ENCODE peak calls at places on chromosomes 1 and 21, in four cellular contexts. Q is esophagus squamous epithelium; W is CD8-positive, alpha-beta memory T cell; V is uterus. F is an unnamed sample. For H3K9me3, H3K4me1 and H3K27me3, the result is how much of the 10 kb centered on the place peaks cover.

GRCh38 chr1:201779351-201779880 is 49.5 kb upstream of the IPO9 start:
- DNase-seq in Q (no peak), W (no peak), V (no peak), F (no peak)

GRCh38 chr1:206037521-206037920 is 13.8 kb upstream of the CTSE start:
- DNase-seq in Q (no peak), W (no peak), V (no peak), F (no peak)

GRCh38 chr1:53071167-53071865 is 9.3 kb downstream of the PODN start:
- DNase-seq in Q (no peak), W (no peak), V (peak), F (peak)

GRCh38 chr1:206128192-206128591 is 11.0 kb upstream of the AVPR1B start:
- DNase-seq in Q (no peak), W (no peak), V (no peak), F (no peak)

GRCh38 chr1:17958704-17959103 is 148.9 kb upstream of the IGSF21 start:
- DNase-seq in Q (no peak), W (no peak), V (no peak), F (no peak)

GRCh38 chr1:90925928-90926869 is 95.6 kb downstream of the ZNF644 start:
- DNase-seq in Q (no peak), W (no peak), V (no peak), F (no peak)

GRCh38 chr1:201266774-201267173 is 16.5 kb upstream of the PKP1 start:
- DNase-seq in Q (no peak), W (no peak), V (no peak), F (no peak)

GRCh38 chr1:171210355-171210754 is 25.3 kb downstream of the FMO2 start:
- DNase-seq in Q (no peak), W (no peak), V (no peak), F (no peak)

GRCh38 chr1:48036693-48037386 is 39.7 kb upstream of the TRABD2B start:
- DNase-seq in Q (no peak), W (no peak), V (no peak), F (no peak)

GRCh38 chr1:25743164-25744139 is 56.5 kb upstream of the SELENON start:
- DNase-seq in Q (peak), W (no peak), V (peak), F (peak)

GRCh38 chr1:53175302-53175913 is 21.2 kb upstream of the CPT2 start:
- DNase-seq in Q (no peak), W (no peak), V (no peak), F (no peak)

DNA sequence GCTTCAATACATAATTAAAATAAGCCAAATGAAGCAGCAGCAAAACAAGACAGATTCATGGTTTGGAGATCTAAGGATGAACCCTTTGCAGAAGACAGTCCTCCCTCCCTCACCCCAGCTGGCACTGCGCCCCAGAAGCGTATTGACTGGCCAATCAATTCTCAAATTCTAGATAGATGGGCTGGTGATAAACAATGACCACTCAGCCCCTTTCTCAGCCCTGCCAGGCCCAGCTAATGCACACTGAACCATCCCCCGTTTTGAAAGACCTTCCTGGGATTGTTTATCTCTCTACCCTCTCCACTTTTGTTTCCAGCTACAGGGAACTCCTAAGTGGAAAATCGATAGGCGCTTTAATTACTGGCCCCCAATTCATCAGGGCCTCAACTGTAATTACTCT is 29.0 kb downstream of the TNR start:
- DNase-seq in Q (no peak), W (no peak), V (no peak), F (no peak)
- H3K9me3 ChIP-seq in Q (under half), W (under half), V (under half), F (under half)

GRCh38 chr21:18060402-18060801 is 184.2 kb upstream of the CHODL start:
- DNase-seq in Q (no peak), W (no peak), V (no peak), F (no peak)
- H3K4me1 ChIP-seq in Q (under half), W (under half), V (under half), F (under half)

GRCh38 chr1:165355221-165355976 is 1.1 kb downstream of the LMX1A start:
- DNase-seq in Q (no peak), W (no peak), V (no peak), F (no peak)

GRCh38 chr1:165355977-165356811 is at the start of gene LMX1A:
- DNase-seq in Q (no peak), W (no peak), V (no peak), F (peak)

GRCh38 chr1:165353731-165354671 is 2.5 kb downstream of the LMX1A start:
- DNase-seq in Q (no peak), W (no peak), V (no peak), F (no peak)

GRCh38 chr1:165352442-165353293 is 3.8 kb downstream of the LMX1A start:
- DNase-seq in Q (no peak), W (no peak), V (no peak), F (no peak)

DNA sequence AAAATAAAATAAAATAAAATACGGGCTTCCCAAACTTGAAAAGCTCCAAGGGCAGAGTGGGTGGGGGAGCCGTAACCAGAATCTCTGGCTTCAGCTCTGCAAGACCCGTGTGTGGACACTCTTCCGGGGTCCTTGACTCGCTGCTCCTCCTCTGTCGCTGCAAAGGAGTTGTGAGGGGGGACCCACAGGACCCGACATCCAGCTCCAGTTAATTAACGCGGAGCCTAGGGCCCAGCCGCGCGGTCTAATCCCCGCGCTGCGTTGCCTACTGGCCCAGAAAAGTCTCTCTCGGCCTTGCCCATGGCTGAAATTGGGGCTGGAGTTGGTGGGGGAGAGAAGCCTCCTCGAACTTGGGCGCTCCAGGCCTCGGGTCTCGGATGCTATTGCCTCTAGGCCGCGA is 1.8 kb downstream of the LMX1A start:
- DNase-seq in Q (no peak), W (no peak), V (no peak), F (no peak)
- H3K27me3 ChIP-seq in Q (half or more), W (under half), V (under half), F (under half)

GRCh38 chr1:75133754-75134655 is at the start of gene LHX8:
- DNase-seq in Q (no peak), W (no peak), V (no peak), F (no peak)
- H3K9me3 ChIP-seq in Q (under half), W (under half), V (under half), F (under half)

GRCh38 chr21:15006594-15007230 is 58.1 kb downstream of the NRIP1 start:
- DNase-seq in Q (no peak), W (no peak), V (no peak), F (no peak)
- H3K4me1 ChIP-seq in Q (under half), W (under half), V (under half), F (under half)

GRCh38 chr21:34630536-34631143 is 15.7 kb upstream of the RCAN1 start:
- DNase-seq in Q (no peak), W (no peak), V (no peak), F (no peak)

GRCh38 chr21:34636961-34637360 is 22.0 kb upstream of the RCAN1 start:
- DNase-seq in Q (no peak), W (no peak), V (no peak), F (no peak)

GRCh38 chr21:34639250-34639649 is 24.3 kb upstream of the RCAN1 start:
- DNase-seq in Q (no peak), W (no peak), V (no peak), F (no peak)

GRCh38 chr21:34632498-34632897 is 17.6 kb upstream of the RCAN1 start:
- DNase-seq in Q (no peak), W (no peak), V (no peak), F (no peak)

DNA sequence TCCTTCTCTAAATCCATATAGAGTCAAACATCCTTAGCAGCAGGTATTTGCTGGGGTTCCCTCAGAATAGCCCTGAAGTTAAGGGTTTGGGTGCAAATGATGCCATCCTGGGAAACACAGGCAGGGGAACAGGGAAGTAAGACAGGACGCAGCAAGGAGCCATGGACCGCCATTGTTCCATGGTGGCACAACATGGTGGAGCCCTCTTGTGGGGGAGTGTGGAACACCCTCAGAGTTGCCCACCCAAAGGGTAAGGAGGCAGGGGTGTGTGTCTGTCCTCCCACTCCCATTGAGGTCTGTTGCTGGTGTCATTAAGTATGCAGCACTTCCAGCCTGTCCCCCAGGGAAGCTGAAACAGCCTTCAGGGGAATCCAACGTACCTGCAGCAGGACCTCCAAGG is 20.4 kb upstream of the RCAN1 start:
- DNase-seq in Q (no peak), W (no peak), V (no peak), F (no peak)
- H3K27me3 ChIP-seq in Q (under half), W (under half), V (under half), F (under half)

GRCh38 chr1:237901284-237901870 is 10.7 kb upstream of the ZP4 start:
- DNase-seq in Q (no peak), W (no peak), V (no peak), F (peak)
- H3K9me3 ChIP-seq in Q (under half), W (under half), V (under half), F (under half)